ENCODE peak calls at places on chromosomes 6 and 20, in eight cellular contexts. U is CD8-positive, alpha-beta T cell; D is Caco-2; L is Jurkat, Clone E6-1; O is astrocyte of the cerebellum; I is fibroblast of the aortic adventitia; M is astrocyte; Q is Panc1. G is an unnamed sample.

GRCh38 chr6:147285087-147285855 is 81.1 kb downstream of the STXBP5 start:
- DNase-seq in U (no peak), D (no peak), L (peak), O (peak), I (peak), M (peak), Q (peak), G (no peak)

GRCh38 chr20:19885576-19885956 is 127.5 kb downstream of the RIN2 start:
- DNase-seq in U (no peak), D (no peak), L (no peak), O (no peak), I (no peak), M (no peak), Q (no peak), G (no peak)

GRCh38 chr20:9411833-9412232 is 102.6 kb upstream of the LAMP5 start:
- DNase-seq in U (no peak), D (no peak), L (no peak), O (no peak), I (no peak), M (no peak), Q (no peak), G (no peak)

GRCh38 chr6:26383624-26384417 is 913 bp downstream of the BTN2A2 start:
- DNase-seq in U (no peak), D (no peak), L (no peak), O (peak), I (peak), M (peak), Q (no peak), G (no peak)

GRCh38 chr6:47524136-47524840 is 46.7 kb downstream of the CD2AP start:
- DNase-seq in U (no peak), D (no peak), L (no peak), O (no peak), I (peak), M (peak), Q (no peak), G (no peak)

GRCh38 chr20:44717986-44718385 is 2.8 kb downstream of the CCN5 start:
- DNase-seq in U (no peak), D (no peak), L (no peak), O (no peak), I (no peak), M (no peak), Q (no peak), G (no peak)

GRCh38 chr6:30154709-30155521 is 6.1 kb downstream of the TRIM10 start:
- DNase-seq in U (no peak), D (no peak), L (no peak), O (peak), I (peak), M (peak), Q (no peak), G (peak)

GRCh38 chr20:38862226-38862625 is 56.7 kb downstream of the PPP1R16B start:
- DNase-seq in U (no peak), D (no peak), L (no peak), O (no peak), I (no peak), M (no peak), Q (no peak), G (no peak)

GRCh38 chr6:32976334-32977069 is 8.1 kb downstream of the BRD2 start:
- DNase-seq in U (no peak), D (no peak), L (no peak), O (no peak), I (no peak), M (no peak), Q (no peak), G (no peak)

GRCh38 chr6:52152692-52153091 is 33.5 kb upstream of the IL17A start:
- DNase-seq in U (no peak), D (no peak), L (no peak), O (no peak), I (no peak), M (no peak), Q (no peak), G (no peak)

GRCh38 chr20:38049800-38050199 is 16.3 kb downstream of the RPRD1B start:
- DNase-seq in U (no peak), D (no peak), L (no peak), O (peak), I (peak), M (peak), Q (no peak), G (peak)

GRCh38 chr6:136030131-136030530 is 178.6 kb downstream of the PDE7B start:
- DNase-seq in U (no peak), D (no peak), L (no peak), O (no peak), I (peak), M (no peak), Q (no peak), G (no peak)

GRCh38 chr20:52830598-52830997 is 141.6 kb upstream of the TSHZ2 start:
- DNase-seq in U (no peak), D (no peak), L (no peak), O (no peak), I (no peak), M (no peak), Q (no peak), G (no peak)

GRCh38 chr6:144767066-144767465 is 481.9 kb downstream of the UTRN start:
- DNase-seq in U (no peak), D (no peak), L (no peak), O (no peak), I (no peak), M (no peak), Q (no peak), G (no peak)

GRCh38 chr20:4154958-4155411 is 139.6 kb upstream of the RNF24 start:
- DNase-seq in U (no peak), D (no peak), L (no peak), O (no peak), I (no peak), M (no peak), Q (no peak), G (no peak)

GRCh38 chr6:119129148-119129967 is 50.9 kb upstream of the FAM184A start:
- DNase-seq in U (no peak), D (no peak), L (peak), O (peak), I (peak), M (peak), Q (peak), G (no peak)

GRCh38 chr20:25399038-25399430 is 8.4 kb upstream of the ABHD12 start:
- DNase-seq in U (no peak), D (no peak), L (peak), O (peak), I (peak), M (peak), Q (peak), G (peak)

GRCh38 chr6:12911387-12911960 is 194.9 kb downstream of the PHACTR1 start:
- DNase-seq in U (no peak), D (no peak), L (peak), O (peak), I (peak), M (peak), Q (no peak), G (peak)

GRCh38 chr6:98452721-98453120 is 381.7 kb upstream of the POU3F2 start:
- DNase-seq in U (no peak), D (no peak), L (no peak), O (no peak), I (no peak), M (no peak), Q (no peak), G (no peak)

GRCh38 chr6:79413562-79414002 is 123.6 kb downstream of the LCA5 start:
- DNase-seq in U (no peak), D (no peak), L (no peak), O (peak), I (peak), M (peak), Q (no peak), G (peak)

GRCh38 chr6:49946835-49947234 is 17.1 kb downstream of the DEFB114 start:
- DNase-seq in U (no peak), D (no peak), L (no peak), O (no peak), I (no peak), M (no peak), Q (no peak), G (no peak)

GRCh38 chr6:157200117-157200516 is 123.2 kb downstream of the TMEM242 start:
- DNase-seq in U (no peak), D (no peak), L (no peak), O (no peak), I (no peak), M (no peak), Q (no peak), G (no peak)

GRCh38 chr6:159833556-159833955 is 33.5 kb downstream of the PNLDC1 start:
- DNase-seq in U (no peak), D (no peak), L (no peak), O (no peak), I (peak), M (no peak), Q (no peak), G (peak)

GRCh38 chr6:1971612-1972011 is 273.8 kb downstream of the GMDS start:
- DNase-seq in U (no peak), D (no peak), L (no peak), O (no peak), I (peak), M (no peak), Q (no peak), G (no peak)

GRCh38 chr6:1137849-1138248 is 174.0 kb upstream of the FOXQ1 start:
- DNase-seq in U (no peak), D (no peak), L (no peak), O (no peak), I (no peak), M (no peak), Q (no peak), G (no peak)

GRCh38 chr20:13389115-13389514 is 168.0 kb downstream of the ISM1 start:
- DNase-seq in U (no peak), D (no peak), L (no peak), O (no peak), I (no peak), M (no peak), Q (no peak), G (no peak)

GRCh38 chr20:41321003-41321402 is 3.5 kb upstream of the ZHX3 start:
- DNase-seq in U (no peak), D (peak), L (no peak), O (no peak), I (no peak), M (no peak), Q (no peak), G (no peak)

GRCh38 chr6:130513770-130514169 is 148.0 kb downstream of the TMEM200A start:
- DNase-seq in U (no peak), D (no peak), L (peak), O (peak), I (peak), M (peak), Q (no peak), G (peak)

GRCh38 chr6:136410201-136411027 is 120.8 kb upstream of the BCLAF1 start:
- DNase-seq in U (no peak), D (no peak), L (no peak), O (peak), I (no peak), M (peak), Q (no peak), G (no peak)

GRCh38 chr20:47720636-47721427 is 64.4 kb downstream of the SULF2 start:
- DNase-seq in U (no peak), D (no peak), L (no peak), O (no peak), I (peak), M (peak), Q (no peak), G (no peak)

GRCh38 chr20:64228086-64228485 is 27.5 kb upstream of the PCMTD2 start:
- DNase-seq in U (no peak), D (no peak), L (no peak), O (no peak), I (no peak), M (no peak), Q (no peak), G (no peak)

GRCh38 chr6:77034161-77034560 is 429.1 kb downstream of the HTR1B start:
- DNase-seq in U (no peak), D (no peak), L (no peak), O (peak), I (peak), M (peak), Q (no peak), G (peak)

GRCh38 chr20:37457928-37458327 is 63.1 kb upstream of the NNAT start:
- DNase-seq in U (no peak), D (no peak), L (no peak), O (no peak), I (no peak), M (no peak), Q (no peak), G (no peak)

GRCh38 chr6:144123836-144124235 is 26.5 kb upstream of the STX11 start:
- DNase-seq in U (no peak), D (no peak), L (no peak), O (no peak), I (no peak), M (no peak), Q (no peak), G (no peak)

GRCh38 chr6:32153252-32153834 is 598 bp upstream of the PPT2 start:
- DNase-seq in U (no peak), D (peak), L (no peak), O (no peak), I (peak), M (peak), Q (peak), G (no peak)

GRCh38 chr6:84688187-84688878 is 76.1 kb downstream of the TBX18 start:
- DNase-seq in U (no peak), D (no peak), L (no peak), O (peak), I (peak), M (peak), Q (no peak), G (peak)
- H3K4me3 ChIP-seq in U (no peak), D (no peak), L (no peak), O (no peak), I (no peak), M (no peak), Q (no peak), G (no peak)

GRCh38 chr20:49995586-49995985 is 12.8 kb downstream of the SNAI1 start:
- DNase-seq in U (no peak), D (no peak), L (no peak), O (no peak), I (no peak), M (no peak), Q (no peak), G (no peak)
- H3K4me3 ChIP-seq in U (no peak), D (no peak), L (no peak), O (no peak), I (no peak), M (no peak), Q (no peak), G (no peak)

DNA sequence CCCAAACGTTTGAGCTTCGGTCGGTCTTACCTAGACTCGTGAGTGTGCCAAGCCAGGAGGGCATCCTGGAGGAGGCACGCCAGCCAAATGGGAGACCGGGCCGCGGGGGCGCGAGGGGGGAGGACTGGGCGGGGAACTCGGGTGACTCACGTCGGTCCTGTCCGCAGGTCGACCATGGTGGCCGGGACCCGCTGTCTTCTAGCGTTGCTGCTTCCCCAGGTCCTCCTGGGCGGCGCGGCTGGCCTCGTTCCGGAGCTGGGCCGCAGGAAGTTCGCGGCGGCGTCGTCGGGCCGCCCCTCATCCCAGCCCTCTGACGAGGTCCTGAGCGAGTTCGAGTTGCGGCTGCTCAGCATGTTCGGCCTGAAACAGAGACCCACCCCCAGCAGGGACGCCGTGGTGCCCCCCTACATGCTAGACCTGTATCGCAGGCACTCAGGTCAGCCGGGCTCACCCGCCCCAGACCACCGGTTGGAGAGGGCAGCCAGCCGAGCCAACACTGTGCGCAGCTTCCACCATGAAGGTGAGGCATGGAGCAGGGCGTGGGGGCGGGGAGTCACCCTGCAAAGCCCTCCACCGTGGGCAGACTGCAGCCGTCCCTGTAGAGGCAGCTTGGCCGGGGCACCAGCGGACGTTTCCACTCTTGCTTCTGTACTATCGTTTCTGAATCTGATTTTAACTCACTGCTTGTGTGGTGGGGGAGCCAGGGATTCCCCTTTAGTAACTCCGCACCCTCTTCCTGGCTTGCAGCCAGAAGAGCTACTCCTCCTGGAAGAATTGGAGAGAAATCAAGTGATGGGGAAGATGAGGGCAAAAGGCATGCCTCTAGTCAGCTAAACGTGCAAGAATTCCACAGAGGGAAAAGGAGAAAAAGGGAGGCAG is 2.7 kb downstream of the BMP2 start:
- DNase-seq in U (no peak), D (peak), L (no peak), O (no peak), I (peak), M (peak), Q (no peak), G (no peak)
- H3K4me3 ChIP-seq in U (no peak), D (peak), L (no peak), O (peak), I (peak), M (peak), Q (peak), G (peak)

GRCh38 chr20:605237-605636 is 4.9 kb downstream of the TCF15 start:
- DNase-seq in U (no peak), D (no peak), L (no peak), O (no peak), I (no peak), M (no peak), Q (no peak), G (no peak)

GRCh38 chr20:609371-609964 is 641 bp downstream of the TCF15 start:
- DNase-seq in U (no peak), D (no peak), L (no peak), O (no peak), I (no peak), M (no peak), Q (no peak), G (no peak)

GRCh38 chr20:608970-609369 is 1.1 kb downstream of the TCF15 start:
- DNase-seq in U (no peak), D (no peak), L (no peak), O (no peak), I (no peak), M (no peak), Q (no peak), G (no peak)

GRCh38 chr20:610130-611046 is at the start of gene TCF15:
- DNase-seq in U (no peak), D (no peak), L (no peak), O (no peak), I (no peak), M (no peak), Q (no peak), G (no peak)

DNA sequence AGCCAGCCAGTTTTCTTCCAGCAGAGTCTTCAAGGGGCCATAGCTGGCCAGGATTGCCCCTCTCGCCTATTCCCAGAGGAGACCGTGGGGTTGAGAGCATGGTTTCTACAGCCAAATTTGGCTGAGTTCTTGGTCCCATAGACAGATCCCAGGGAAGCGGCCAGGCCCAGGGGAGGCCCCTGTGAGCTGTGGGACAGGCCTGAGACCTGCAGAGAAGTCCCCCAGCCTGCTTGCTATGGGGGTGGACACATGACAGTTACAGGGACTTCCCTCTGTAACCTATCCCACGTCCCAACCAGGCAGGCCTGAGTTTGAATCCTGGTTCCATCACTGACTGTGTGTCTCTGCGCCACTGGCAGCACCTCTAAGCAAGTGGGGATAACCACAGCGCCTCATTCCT is 2.6 kb downstream of the TCF15 start:
- DNase-seq in U (no peak), D (no peak), L (no peak), O (no peak), I (no peak), M (no peak), Q (no peak), G (no peak)
- H3K4me3 ChIP-seq in U (no peak), D (no peak), L (no peak), O (no peak), I (no peak), M (no peak), Q (no peak), G (no peak)

GRCh38 chr6:35298625-35299140 is 1.1 kb downstream of the DEF6 start:
- DNase-seq in U (peak), D (no peak), L (peak), O (no peak), I (no peak), M (no peak), Q (no peak), G (no peak)
- H3K4me3 ChIP-seq in U (peak), D (no peak), L (peak), O (no peak), I (no peak), M (no peak), Q (no peak), G (no peak)

GRCh38 chr6:44921787-44922186 is 406.3 kb upstream of the RUNX2 start:
- DNase-seq in U (no peak), D (no peak), L (no peak), O (no peak), I (no peak), M (no peak), Q (no peak), G (no peak)

GRCh38 chr6:44918893-44919292 is 409.2 kb upstream of the RUNX2 start:
- DNase-seq in U (no peak), D (no peak), L (no peak), O (no peak), I (no peak), M (peak), Q (no peak), G (no peak)

GRCh38 chr6:44923416-44923815 is 404.7 kb upstream of the RUNX2 start:
- DNase-seq in U (no peak), D (no peak), L (no peak), O (no peak), I (no peak), M (no peak), Q (no peak), G (no peak)

GRCh38 chr6:44917430-44917829 is 410.7 kb upstream of the RUNX2 start:
- DNase-seq in U (no peak), D (no peak), L (no peak), O (no peak), I (no peak), M (no peak), Q (no peak), G (no peak)

GRCh38 chr6:44920952-44921491 is 407.1 kb upstream of the RUNX2 start:
- DNase-seq in U (no peak), D (no peak), L (no peak), O (no peak), I (no peak), M (peak), Q (no peak), G (no peak)
- H3K4me3 ChIP-seq in U (peak), D (no peak), L (no peak), O (no peak), I (no peak), M (no peak), Q (no peak), G (no peak)

GRCh38 chr6:17624396-17624795 is 24.3 kb downstream of the FAM8A1 start:
- DNase-seq in U (no peak), D (no peak), L (no peak), O (no peak), I (no peak), M (no peak), Q (no peak), G (no peak)

GRCh38 chr6:17629824-17630510 is 29.9 kb downstream of the FAM8A1 start:
- DNase-seq in U (no peak), D (no peak), L (no peak), O (no peak), I (no peak), M (no peak), Q (no peak), G (no peak)

GRCh38 chr6:17630511-17631073 is 30.5 kb downstream of the FAM8A1 start:
- DNase-seq in U (no peak), D (no peak), L (no peak), O (no peak), I (no peak), M (no peak), Q (no peak), G (no peak)

GRCh38 chr6:17632929-17633328 is 32.8 kb downstream of the FAM8A1 start:
- DNase-seq in U (no peak), D (no peak), L (peak), O (no peak), I (no peak), M (no peak), Q (no peak), G (no peak)

DNA sequence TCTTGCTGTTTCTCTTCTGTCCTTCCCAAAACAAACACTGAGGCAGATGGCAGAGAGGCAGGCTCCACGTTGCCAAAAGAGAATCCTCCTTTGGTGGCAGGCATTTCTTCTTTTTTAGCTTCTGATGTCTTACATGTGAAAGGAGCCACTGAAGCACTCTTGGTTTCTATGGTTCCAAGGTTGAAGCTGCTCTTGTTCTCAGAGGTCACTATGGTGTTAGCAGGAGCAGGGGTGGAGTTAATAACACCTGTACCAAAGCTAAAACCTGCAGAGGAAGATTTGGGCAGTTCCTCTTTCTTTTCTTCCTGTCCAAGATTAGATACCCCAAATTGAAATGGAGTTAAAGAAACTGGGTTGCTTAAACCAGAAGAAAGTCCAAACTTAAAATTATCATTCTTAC is 28.8 kb downstream of the FAM8A1 start:
- DNase-seq in U (no peak), D (no peak), L (no peak), O (no peak), I (no peak), M (no peak), Q (no peak), G (no peak)
- H3K4me3 ChIP-seq in U (no peak), D (no peak), L (no peak), O (no peak), I (no peak), M (no peak), Q (no peak), G (no peak)

GRCh38 chr6:133202610-133203343 is 38.4 kb upstream of the EYA4 start:
- DNase-seq in U (no peak), D (no peak), L (no peak), O (peak), I (no peak), M (peak), Q (no peak), G (peak)
- H3K4me3 ChIP-seq in U (no peak), D (no peak), L (no peak), O (no peak), I (no peak), M (no peak), Q (no peak), G (no peak)